ENCODE peak calls at places on chromosomes 11 and 22, in ten cellular contexts. I is heart left ventricle; M is gastrocnemius medialis; K is endodermal cell; C is mammary epithelial cell; W is effector memory CD4-positive, alpha-beta T cell; J is iPS DF 6.9; D is thoracic aorta; R is H9; V is Panc1. Q is an unnamed sample.

GRCh38 chr11:57054782-57055181 is 66.1 kb downstream of the OR5AK2 start:
- DNase-seq in W (no peak), D (no peak), R (no peak), J (no peak), M (no peak), K (no peak), V (no peak), C (no peak), I (no peak), Q (no peak)

GRCh38 chr22:36435516-36436415 is 45.7 kb downstream of the TXN2 start:
- DNase-seq in C (peak), R (peak), J (no peak), K (peak), D (no peak), V (no peak), W (peak), M (no peak), I (no peak), Q (peak)

GRCh38 chr22:47690166-47690565 is 927.7 kb downstream of the TBC1D22A start:
- DNase-seq in I (no peak), R (no peak), D (no peak), K (no peak), J (no peak), M (no peak), C (no peak), W (no peak), V (no peak), Q (no peak)

GRCh38 chr11:109085708-109086373 is 336.1 kb upstream of the C11orf87 start:
- DNase-seq in V (no peak), J (no peak), C (no peak), D (no peak), M (no peak), R (no peak), W (no peak), I (no peak), K (no peak), Q (no peak)

GRCh38 chr11:45412033-45412432 is 125.9 kb upstream of the SYT13 start:
- DNase-seq in R (peak), D (no peak), W (no peak), C (no peak), I (no peak), V (no peak), J (no peak), K (peak), M (no peak), Q (no peak)

GRCh38 chr11:65315204-65315865 is 669 bp downstream of the CDC42EP2 start:
- DNase-seq in W (peak), I (peak), C (peak), K (peak), V (no peak), M (peak), D (no peak), J (peak), R (peak), Q (peak)

GRCh38 chr11:115990004-115990447 is 485.8 kb upstream of the CADM1 start:
- DNase-seq in D (no peak), V (no peak), C (no peak), W (no peak), R (peak), I (no peak), K (peak), J (no peak), M (no peak), Q (no peak)

GRCh38 chr22:17281026-17281809 is 62.0 kb upstream of the ADA2 start:
- DNase-seq in J (no peak), V (no peak), K (peak), C (no peak), W (no peak), D (no peak), R (no peak), I (no peak), M (no peak), Q (no peak)

GRCh38 chr11:17021550-17021949 is 7.3 kb upstream of the PLEKHA7 start:
- DNase-seq in V (no peak), I (no peak), R (peak), D (no peak), C (no peak), K (no peak), J (no peak), M (no peak), W (no peak), Q (no peak)

GRCh38 chr22:49882519-49883293 is 29.1 kb downstream of the ZBED4 start:
- DNase-seq in W (no peak), M (no peak), D (no peak), C (no peak), V (no peak), R (no peak), I (no peak), K (no peak), J (no peak), Q (no peak)

GRCh38 chr11:12677131-12677530 is 2.9 kb downstream of the TEAD1 start:
- DNase-seq in R (no peak), J (no peak), K (peak), I (no peak), M (no peak), V (no peak), C (no peak), W (no peak), D (no peak), Q (no peak)

GRCh38 chr22:36104988-36105387 is 55.6 kb downstream of the APOL3 start:
- DNase-seq in J (no peak), C (peak), V (no peak), I (no peak), M (no peak), K (no peak), D (no peak), R (no peak), W (no peak), Q (no peak)

GRCh38 chr22:39350803-39351688 is 1.3 kb downstream of the SYNGR1 start:
- DNase-seq in M (no peak), V (no peak), J (no peak), C (no peak), R (peak), I (no peak), D (no peak), K (no peak), W (no peak), Q (no peak)

GRCh38 chr11:123654566-123655081 is at the start of gene SCN3B:
- DNase-seq in R (peak), M (peak), C (peak), J (peak), W (no peak), I (peak), K (peak), D (no peak), V (peak), Q (peak)

GRCh38 chr11:13972958-13973357 is 10.4 kb downstream of the SPON1 start:
- DNase-seq in C (no peak), M (no peak), D (no peak), R (no peak), I (no peak), K (no peak), W (no peak), J (no peak), V (no peak), Q (no peak)
- H3K27ac ChIP-seq in C (no peak), M (no peak), D (peak), R (no peak), I (no peak), K (no peak), W (no peak), J (no peak), V (no peak), Q (no peak)

GRCh38 chr22:46124383-46125144 is 25.8 kb upstream of the PPARA start:
- DNase-seq in V (no peak), J (no peak), M (no peak), I (no peak), D (no peak), C (no peak), W (no peak), R (no peak), K (no peak), Q (no peak)
- H3K27ac ChIP-seq in V (no peak), J (no peak), M (no peak), I (no peak), D (no peak), C (no peak), W (no peak), R (no peak), K (no peak), Q (no peak)

DNA sequence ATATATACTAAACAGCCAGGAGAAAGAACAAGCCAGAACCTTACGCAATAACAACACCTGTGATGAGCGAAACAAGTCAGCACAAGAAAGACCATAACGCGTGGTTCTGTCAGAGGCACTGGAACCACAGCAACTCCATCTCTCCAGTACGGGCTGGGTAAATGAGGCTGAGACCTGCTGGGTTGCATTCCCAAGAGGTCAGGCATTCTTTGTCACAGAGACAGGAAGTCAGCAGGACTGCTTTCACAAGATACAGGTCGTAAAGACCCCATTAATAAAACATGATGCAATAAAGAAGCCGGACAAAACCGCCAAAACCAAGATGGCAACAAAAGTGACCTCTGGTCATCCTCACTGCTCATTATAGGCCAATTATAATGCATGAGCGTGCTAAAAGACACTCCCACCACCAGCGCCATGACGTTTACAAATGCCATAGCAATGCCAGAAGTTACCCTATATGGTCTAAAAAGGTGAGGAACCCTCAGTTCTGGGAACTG is 21.7 kb downstream of the TPST2 start:
- DNase-seq in C (peak), M (no peak), D (no peak), K (peak), R (peak), J (peak), I (no peak), V (no peak), W (no peak), Q (no peak)
- H3K27ac ChIP-seq in C (peak), M (peak), D (no peak), K (peak), R (peak), J (no peak), I (no peak), V (no peak), W (no peak), Q (no peak)

DNA sequence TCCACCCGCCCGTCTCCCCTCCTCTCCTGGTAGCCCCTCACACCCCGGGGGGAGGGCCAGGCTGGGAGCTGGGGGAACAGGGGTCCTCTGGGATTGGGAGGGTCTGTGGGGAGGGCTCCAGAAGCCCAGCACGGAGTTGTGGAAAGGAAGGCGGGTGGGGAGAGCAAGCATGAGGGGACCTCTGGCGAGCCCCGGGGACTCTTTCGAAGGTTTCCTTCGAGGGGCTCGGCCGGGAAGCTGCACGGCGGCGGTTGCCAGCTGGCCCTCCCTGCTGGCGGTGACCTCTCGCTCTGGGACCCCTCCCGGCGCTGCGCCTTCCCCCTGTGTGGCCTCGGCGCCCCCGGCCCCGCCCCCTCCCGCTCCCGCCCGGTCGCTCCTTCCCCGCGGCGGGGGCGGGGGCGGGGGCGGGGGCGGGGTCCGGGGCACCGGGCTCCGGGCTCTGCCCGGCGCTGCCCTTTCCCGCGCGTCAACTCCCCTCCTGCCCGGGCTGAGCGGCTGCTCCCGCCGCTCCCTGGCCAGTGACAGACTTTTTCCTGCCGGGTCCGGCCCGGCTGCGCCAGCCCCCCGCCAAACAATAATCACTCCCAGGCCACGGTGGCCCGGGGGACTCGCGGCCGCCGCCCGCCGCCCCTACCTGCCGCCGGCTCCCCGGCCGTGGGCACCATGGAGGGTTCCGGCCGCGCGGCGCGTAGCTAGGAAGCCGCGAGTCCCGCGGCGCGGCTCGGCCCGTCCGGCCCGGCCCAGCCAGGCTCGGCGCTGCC is 986 bp downstream of the CLCF1 start:
- DNase-seq in W (no peak), M (no peak), J (no peak), K (peak), C (no peak), R (no peak), V (no peak), D (no peak), I (no peak), Q (no peak)
- H3K27ac ChIP-seq in W (peak), M (peak), J (no peak), K (no peak), C (no peak), R (no peak), V (peak), D (peak), I (peak), Q (peak)

Q was measured in small intestine.